ENCODE peak calls at places on chromosomes 12 and 14, in five cellular contexts. One of them, this sample, is unnamed.
A peak's percentile ranks its signal among the peaks of the same experiment; 100 is the strongest.

GRCh38 chr12:77760271-77761025 is 70.2 kb upstream of the NAV3 start:
- DNase-seq in activated T-cell treated with anti-CD3 and anti-CD28 coated beads for 24 hours: no peak
- DNase-seq in activated naive CD8-positive, alpha-beta T cell treated with anti-CD3 and anti-CD28 coated beads, Interleukin-2, amount 50 U/mL, for 24 hours: no peak
- DNase-seq in C1 segment of cervical spinal cord: no peak
- DNase-seq in H54: no peak
- DNase-seq in this sample: no peak

GRCh38 chr12:112908548-112908947 is 1.8 kb downstream of the OAS1 start:
- DNase-seq in C1 segment of cervical spinal cord: no peak
- DNase-seq in activated naive CD8-positive, alpha-beta T cell treated with anti-CD3 and anti-CD28 coated beads, Interleukin-2, amount 50 U/mL, for 24 hours: peak; percentile 13
- DNase-seq in activated T-cell treated with anti-CD3 and anti-CD28 coated beads for 24 hours: no peak
- DNase-seq in H54: no peak
- DNase-seq in this sample: no peak

GRCh38 chr12:72574138-72574537 is 302.0 kb downstream of the TRHDE start:
- DNase-seq in activated T-cell treated with anti-CD3 and anti-CD28 coated beads for 24 hours: no peak
- DNase-seq in H54: no peak
- DNase-seq in activated naive CD8-positive, alpha-beta T cell treated with anti-CD3 and anti-CD28 coated beads, Interleukin-2, amount 50 U/mL, for 24 hours: no peak
- DNase-seq in C1 segment of cervical spinal cord: no peak
- DNase-seq in this sample: no peak

GRCh38 chr14:21241218-21241819 is 27.9 kb downstream of the HNRNPC start:
- DNase-seq in activated naive CD8-positive, alpha-beta T cell treated with anti-CD3 and anti-CD28 coated beads, Interleukin-2, amount 50 U/mL, for 24 hours: no peak
- DNase-seq in H54: no peak
- DNase-seq in C1 segment of cervical spinal cord: no peak
- DNase-seq in activated T-cell treated with anti-CD3 and anti-CD28 coated beads for 24 hours: no peak
- DNase-seq in this sample: no peak

GRCh38 chr14:74698471-74698870 is 14.4 kb downstream of the AREL1 start:
- DNase-seq in activated naive CD8-positive, alpha-beta T cell treated with anti-CD3 and anti-CD28 coated beads, Interleukin-2, amount 50 U/mL, for 24 hours: no peak
- DNase-seq in H54: no peak
- DNase-seq in C1 segment of cervical spinal cord: no peak
- DNase-seq in activated T-cell treated with anti-CD3 and anti-CD28 coated beads for 24 hours: no peak
- DNase-seq in this sample: no peak

GRCh38 chr12:63304844-63305243 is 153.8 kb upstream of the AVPR1A start:
- DNase-seq in activated T-cell treated with anti-CD3 and anti-CD28 coated beads for 24 hours: no peak
- DNase-seq in C1 segment of cervical spinal cord: no peak
- DNase-seq in activated naive CD8-positive, alpha-beta T cell treated with anti-CD3 and anti-CD28 coated beads, Interleukin-2, amount 50 U/mL, for 24 hours: no peak
- DNase-seq in H54: no peak
- DNase-seq in this sample: no peak

GRCh38 chr14:34693228-34693939 is 21.0 kb downstream of the CFL2 start:
- DNase-seq in activated T-cell treated with anti-CD3 and anti-CD28 coated beads for 24 hours: no peak
- DNase-seq in activated naive CD8-positive, alpha-beta T cell treated with anti-CD3 and anti-CD28 coated beads, Interleukin-2, amount 50 U/mL, for 24 hours: peak; percentile 13
- DNase-seq in H54: no peak
- DNase-seq in C1 segment of cervical spinal cord: no peak
- DNase-seq in this sample: peak; percentile 38

GRCh38 chr12:100225491-100225890 is 24.9 kb downstream of the ACTR6 start:
- DNase-seq in activated naive CD8-positive, alpha-beta T cell treated with anti-CD3 and anti-CD28 coated beads, Interleukin-2, amount 50 U/mL, for 24 hours: no peak
- DNase-seq in H54: no peak
- DNase-seq in activated T-cell treated with anti-CD3 and anti-CD28 coated beads for 24 hours: no peak
- DNase-seq in C1 segment of cervical spinal cord: no peak
- DNase-seq in this sample: no peak

GRCh38 chr12:107436376-107436775 is 249.2 kb upstream of the PWP1 start:
- DNase-seq in activated naive CD8-positive, alpha-beta T cell treated with anti-CD3 and anti-CD28 coated beads, Interleukin-2, amount 50 U/mL, for 24 hours: no peak
- DNase-seq in H54: peak; percentile 44
- DNase-seq in C1 segment of cervical spinal cord: no peak
- DNase-seq in activated T-cell treated with anti-CD3 and anti-CD28 coated beads for 24 hours: no peak
- DNase-seq in this sample: no peak

GRCh38 chr12:48422060-48422459 is 50.3 kb upstream of the ANP32D start:
- DNase-seq in H54: no peak
- DNase-seq in activated T-cell treated with anti-CD3 and anti-CD28 coated beads for 24 hours: no peak
- DNase-seq in activated naive CD8-positive, alpha-beta T cell treated with anti-CD3 and anti-CD28 coated beads, Interleukin-2, amount 50 U/mL, for 24 hours: no peak
- DNase-seq in C1 segment of cervical spinal cord: no peak
- DNase-seq in this sample: no peak